ENCODE peak calls at places on chromosomes 12 and 14, in four cellular contexts. F is NCI-H2081, Y is AML-193, K is astrocyte of the cerebellum. S is an unnamed sample.

GRCh38 chr14:69027242-69027913 is 48.3 kb upstream of the ACTN1 start:
- DNase-seq in F (no peak), K (no peak), Y (no peak), S (no peak)

GRCh38 chr14:92676031-92676430 is 72.4 kb downstream of the LGMN start:
- DNase-seq in K (no peak), Y (no peak), F (no peak), S (no peak)

GRCh38 chr14:104773505-104774452 is 20.8 kb downstream of the SIVA1 start:
- DNase-seq in Y (no peak), K (no peak), F (no peak), S (no peak)

GRCh38 chr12:51383281-51383905 is 7.8 kb downstream of the GALNT6 start:
- DNase-seq in F (no peak), K (no peak), Y (no peak), S (no peak)

GRCh38 chr12:81558031-81558430 is 201.1 kb downstream of the PPFIA2 start:
- DNase-seq in F (no peak), K (peak), Y (no peak), S (no peak)

GRCh38 chr14:73452341-73453191 is 5.8 kb downstream of the NUMB start:
- DNase-seq in F (no peak), Y (peak), K (peak), S (no peak)

GRCh38 chr12:54759751-54760150 is 94.6 kb upstream of the MUCL1 start:
- DNase-seq in K (no peak), F (no peak), Y (peak), S (no peak)

GRCh38 chr14:59377485-59377884 is 87.7 kb downstream of the GPR135 start:
- DNase-seq in F (no peak), K (no peak), Y (no peak), S (no peak)

GRCh38 chr14:51977075-51977474 is 12.3 kb upstream of the RTRAF start:
- DNase-seq in K (no peak), Y (no peak), F (no peak), S (no peak)

GRCh38 chr12:89238593-89238992 is 113.7 kb downstream of the DUSP6 start:
- DNase-seq in K (no peak), Y (no peak), F (no peak), S (no peak)

GRCh38 chr12:26275313-26276257 is 80.2 kb downstream of the SSPN start:
- DNase-seq in Y (no peak), K (peak), F (no peak), S (no peak)

GRCh38 chr12:89492883-89493282 is 31.7 kb downstream of the GALNT4 start:
- DNase-seq in F (no peak), Y (no peak), K (no peak), S (no peak)

GRCh38 chr14:101151226-101151929 is 247.9 kb upstream of the RTL1 start:
- DNase-seq in Y (no peak), F (no peak), K (no peak), S (peak)

GRCh38 chr12:102634216-102634615 is 153.9 kb upstream of the IGF1 start:
- DNase-seq in K (no peak), F (no peak), Y (no peak), S (no peak)

GRCh38 chr14:85437143-85437542 is 92.8 kb upstream of the FLRT2 start:
- DNase-seq in Y (no peak), K (peak), F (no peak), S (no peak)

S was measured in mesenteric fat pad.